ENCODE peak calls at places on chromosomes 5 and 9, in four cellular contexts. E is esophagus squamous epithelium, V is stomach, F is ovary. P is an unnamed sample.

GRCh38 chr9:76373173-76373771 is 21.0 kb downstream of the RFK start:
- DNase-seq in E (no peak), V (peak; percentile 85), F (peak; percentile 36), P (peak; percentile 61)

GRCh38 chr9:128927731-128928411 is 7.1 kb downstream of the PHYHD1 start:
- DNase-seq in E (no peak), V (peak; percentile 67), F (peak; percentile 62), P (peak; percentile 72)

GRCh38 chr5:69360442-69360841 is 8.9 kb downstream of the AK6 start:
- DNase-seq in E (no peak), V (no peak), F (no peak), P (no peak)

GRCh38 chr9:517993-518392 is 303.3 kb downstream of the DOCK8 start:
- DNase-seq in E (no peak), V (no peak), F (no peak), P (no peak)

GRCh38 chr9:126494264-126494663 is 119.5 kb upstream of the LMX1B start:
- DNase-seq in E (no peak), V (no peak), F (no peak), P (peak; percentile 1)

GRCh38 chr5:126718246-126718868 is 58.6 kb upstream of the LMNB1 start:
- DNase-seq in E (no peak), V (no peak), F (no peak), P (no peak)

GRCh38 chr9:31715250-31715649 is 669.2 kb upstream of the ACO1 start:
- DNase-seq in E (no peak), V (peak; percentile 63), F (no peak), P (no peak)

GRCh38 chr5:94994465-94994996 is 290.4 kb downstream of the MCTP1 start:
- DNase-seq in E (no peak), V (peak; percentile 28), F (no peak), P (no peak)

GRCh38 chr9:34089311-34089710 is 37.2 kb downstream of the DCAF12 start:
- DNase-seq in E (no peak), V (no peak), F (no peak), P (no peak)

GRCh38 chr5:8912106-8912505 is 633.8 kb downstream of the SEMA5A start:
- DNase-seq in E (no peak), V (no peak), F (no peak), P (no peak)

GRCh38 chr5:73066466-73066865 is 53.9 kb upstream of the TMEM171 start:
- DNase-seq in E (no peak), V (no peak), F (no peak), P (no peak)

GRCh38 chr9:92527832-92528536 is 7.8 kb downstream of the ECM2 start:
- DNase-seq in E (no peak), V (no peak), F (no peak), P (no peak)

GRCh38 chr9:31103836-31104235 is 1280.6 kb upstream of the ACO1 start:
- DNase-seq in E (no peak), V (no peak), F (no peak), P (no peak)

GRCh38 chr5:34519489-34520220 is 136.5 kb upstream of the RAI14 start:
- DNase-seq in E (no peak), V (no peak), F (no peak), P (no peak)

GRCh38 chr9:69919461-69920061 is 98.9 kb downstream of the CFAP95 start:
- DNase-seq in E (no peak), V (no peak), F (no peak), P (no peak)

GRCh38 chr5:9288234-9288633 is 257.6 kb downstream of the SEMA5A start:
- DNase-seq in E (no peak), V (no peak), F (no peak), P (no peak)

GRCh38 chr5:108858959-108859358 is 111.3 kb downstream of the FER start:
- DNase-seq in E (no peak), V (no peak), F (no peak), P (no peak)

GRCh38 chr5:103223031-103223955 is 35.3 kb upstream of the MACIR start:
- DNase-seq in E (no peak), V (no peak), F (no peak), P (no peak)

GRCh38 chr9:131502781-131503625 is at the start of gene POMT1:
- DNase-seq in E (peak; percentile 45), V (peak; percentile 89), F (peak; percentile 90), P (peak; percentile 89)

GRCh38 chr5:53359906-53360305 is 120.5 kb upstream of the FST start:
- DNase-seq in E (no peak), V (no peak), F (no peak), P (no peak)

GRCh38 chr9:86099695-86100364 is 472 bp upstream of the GOLM1 start:
- DNase-seq in E (no peak), V (peak; percentile 43), F (peak; percentile 38), P (peak; percentile 26)

GRCh38 chr9:117081641-117082317 is 333.1 kb downstream of the ASTN2 start:
- DNase-seq in E (no peak), V (no peak), F (no peak), P (no peak)

GRCh38 chr9:116297346-116297745 is 143.8 kb downstream of the PAPPA start:
- DNase-seq in E (no peak), V (no peak), F (no peak), P (no peak)

GRCh38 chr5:181215997-181216982 is 6.8 kb upstream of the TRIM41 start:
- DNase-seq in E (no peak), V (no peak), F (no peak), P (no peak)

GRCh38 chr5:109388407-109388806 is 21.4 kb downstream of the PJA2 start:
- DNase-seq in E (no peak), V (no peak), F (no peak), P (no peak)

DNA sequence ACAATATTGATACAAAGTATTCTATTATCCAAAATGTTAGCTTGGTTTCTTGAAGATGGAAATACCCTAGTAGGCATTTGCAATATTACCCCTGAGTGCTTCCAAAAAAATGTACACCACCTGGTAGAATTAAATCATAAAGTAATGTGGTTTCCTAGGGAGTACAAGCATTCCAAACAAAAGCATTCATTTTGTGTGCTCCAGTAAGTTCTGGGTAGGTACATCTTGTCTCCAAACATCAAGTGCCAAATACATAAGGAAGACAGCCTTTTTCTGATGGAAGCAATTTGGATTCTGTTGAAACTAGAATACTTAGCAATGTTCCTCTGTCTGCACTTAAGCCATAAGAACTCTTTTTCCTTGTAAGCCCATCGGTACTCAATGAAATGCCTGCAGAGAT is 73.1 kb upstream of the IL7R start:
- DNase-seq in E (no peak), V (no peak), F (no peak), P (no peak)
- TF ChIP-seq CTCF in E (no peak), V (no peak), F (no peak), P (no peak)

GRCh38 chr9:123425836-123426365 is 69.9 kb downstream of the CRB2 start:
- DNase-seq in E (no peak), V (peak; percentile 22), F (no peak), P (no peak)
- H3K4me1 ChIP-seq in E (no peaks in the 10 kb centered on the region), V (no peaks in the 10 kb centered on the region), F (peaks cover 4% of the 10 kb centered on the region), P (no peaks in the 10 kb centered on the region)

GRCh38 chr5:135024956-135025729 is 8.9 kb downstream of the PITX1 start:
- DNase-seq in E (no peak), V (no peak), F (no peak), P (no peak)

GRCh38 chr5:135027318-135027698 is 6.7 kb downstream of the PITX1 start:
- DNase-seq in E (no peak), V (no peak), F (no peak), P (no peak)

GRCh38 chr5:135026645-135027317 is 7.2 kb downstream of the PITX1 start:
- DNase-seq in E (no peak), V (no peak), F (no peak), P (no peak)

GRCh38 chr5:135027699-135028615 is 6.1 kb downstream of the PITX1 start:
- DNase-seq in E (no peak), V (no peak), F (no peak), P (no peak)

GRCh38 chr5:135025730-135026644 is 8.0 kb downstream of the PITX1 start:
- DNase-seq in E (no peak), V (no peak), F (no peak), P (peak; percentile 33)
- H3K27me3 ChIP-seq in E (no peaks in the 10 kb centered on the region), V (peaks cover 62% of the 10 kb centered on the region), F (peaks cover 5% of the 10 kb centered on the region), P (peaks cover 31% of the 10 kb centered on the region)

GRCh38 chr5:113614191-113614590 is 100.7 kb downstream of the YTHDC2 start:
- DNase-seq in E (no peak), V (no peak), F (no peak), P (no peak)

GRCh38 chr5:113607361-113607760 is 93.9 kb downstream of the YTHDC2 start:
- DNase-seq in E (no peak), V (no peak), F (no peak), P (no peak)

GRCh38 chr5:113615708-113616107 is 102.2 kb downstream of the YTHDC2 start:
- DNase-seq in E (no peak), V (no peak), F (no peak), P (no peak)

GRCh38 chr5:113608113-113608551 is 94.6 kb downstream of the YTHDC2 start:
- DNase-seq in E (no peak), V (no peak), F (no peak), P (no peak)

GRCh38 chr5:113612060-113612496 is 98.6 kb downstream of the YTHDC2 start:
- DNase-seq in E (no peak), V (no peak), F (no peak), P (no peak)
- TF ChIP-seq CTCF in E (peak; percentile 73), V (no peak), F (peak; percentile 30), P (peak; percentile 65)

GRCh38 chr9:124284237-124284831 is 26.6 kb downstream of the NEK6 start:
- DNase-seq in E (no peak), V (no peak), F (no peak), P (no peak)
- H3K4me1 ChIP-seq in E (peaks cover 15% of the 10 kb centered on the region), V (peaks cover 84% of the 10 kb centered on the region), F (peaks cover 52% of the 10 kb centered on the region), P (peaks cover 36% of the 10 kb centered on the region)

DNA sequence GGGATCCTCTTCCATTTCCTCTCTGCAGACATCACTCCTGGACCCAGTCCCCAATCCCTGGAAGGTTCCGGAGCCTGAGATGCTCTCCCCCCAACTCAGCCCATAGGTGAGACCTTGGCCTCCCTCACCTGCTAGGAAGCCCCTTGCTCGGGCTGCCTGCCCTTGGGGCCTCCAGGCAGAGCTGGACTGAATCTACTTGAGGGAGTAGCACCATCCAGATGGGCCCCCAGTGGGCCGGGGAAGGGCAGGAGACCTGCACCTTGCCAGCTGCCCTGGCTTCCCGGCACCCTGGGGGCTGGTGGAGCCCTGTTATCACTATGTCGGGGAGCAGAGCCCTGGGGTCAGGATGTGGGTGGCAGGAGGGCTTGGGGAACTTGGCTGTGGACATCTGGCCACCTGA is 26.9 kb upstream of the TMEM250 start:
- DNase-seq in E (no peak), V (no peak), F (peak; percentile 4), P (no peak)
- H3K27me3 ChIP-seq in E (no peaks in the 10 kb centered on the region), V (peaks cover 76% of the 10 kb centered on the region), F (no peaks in the 10 kb centered on the region), P (no peaks in the 10 kb centered on the region)